ENCODE peak calls at places on chromosomes 16 and 17, in ten cellular contexts. W is transverse colon, U is endothelial cell of umbilical vein, K is stomach, Z is upper lobe of left lung, Q is SK-N-SH, R is HCT116, S is GM12878, B is vagina, J is sigmoid colon. H is an unnamed sample.

GRCh38 chr16:78210305-78210704 is 110.9 kb downstream of the WWOX start:
- DNase-seq in W (no peak), R (peak; percentile 42), U (no peak), K (no peak), J (no peak), Z (no peak), S (no peak), Q (no peak), B (no peak), H (no peak)

GRCh38 chr17:47243737-47244598 is 9.7 kb upstream of the ITGB3 start:
- DNase-seq in U (no peak), J (no peak), W (no peak), R (no peak), Q (no peak), K (no peak), Z (no peak), B (no peak), S (no peak), H (no peak)

GRCh38 chr17:73304971-73305786 is 6.6 kb downstream of the CDC42EP4 start:
- DNase-seq in R (peak; percentile 55), J (peak; percentile 84), B (peak; percentile 87), Z (peak; percentile 82), W (peak; percentile 65), K (peak; percentile 54), S (no peak), U (peak; percentile 80), Q (no peak), H (no peak)

GRCh38 chr17:7850970-7851437 is 3.9 kb upstream of the TMEM88 start:
- DNase-seq in Z (no peak), U (no peak), K (no peak), J (peak; percentile 66), Q (no peak), W (no peak), B (no peak), S (no peak), R (no peak), H (no peak)

GRCh38 chr16:82091225-82091624 is 56.2 kb downstream of the HSD17B2 start:
- DNase-seq in U (no peak), W (no peak), K (no peak), J (no peak), B (peak; percentile 10), Q (no peak), Z (no peak), R (no peak), S (no peak), H (no peak)

GRCh38 chr17:81509048-81509686 is 3.4 kb downstream of the ACTG1 start:
- DNase-seq in J (no peak), R (no peak), B (no peak), W (peak; percentile 48), U (peak; percentile 29), K (no peak), S (no peak), Q (no peak), Z (no peak), H (no peak)

GRCh38 chr17:77382356-77382911 is 241.7 kb downstream of the SEC14L1 start:
- DNase-seq in R (no peak), K (no peak), Z (no peak), Q (no peak), J (no peak), W (no peak), U (no peak), S (no peak), B (no peak), H (no peak)

GRCh38 chr16:17602678-17603077 is 131.9 kb upstream of the XYLT1 start:
- DNase-seq in Z (no peak), S (no peak), W (no peak), R (no peak), U (no peak), J (no peak), Q (no peak), K (no peak), B (no peak), H (no peak)

GRCh38 chr16:67415872-67416793 is at the start of gene ZDHHC1:
- DNase-seq in U (peak; percentile 72), S (no peak), W (peak; percentile 76), B (no peak), Z (peak; percentile 73), K (peak; percentile 76), J (peak; percentile 87), Q (peak; percentile 96), R (no peak), H (peak; percentile 67)

GRCh38 chr16:83863682-83864081 is 35.2 kb upstream of the MLYCD start:
- DNase-seq in W (no peak), B (no peak), U (no peak), S (no peak), Z (no peak), R (no peak), Q (no peak), K (no peak), J (no peak), H (no peak)

GRCh38 chr17:77446959-77447634 is 306.3 kb downstream of the SEC14L1 start:
- DNase-seq in U (no peak), S (no peak), B (no peak), K (no peak), Z (no peak), W (no peak), J (no peak), R (no peak), Q (no peak), H (no peak)

GRCh38 chr16:10876799-10877341 is at the start of gene CIITA:
- DNase-seq in W (peak; percentile 77), U (no peak), K (peak; percentile 89), Q (no peak), Z (peak; percentile 88), J (peak; percentile 87), R (peak; percentile 81), S (peak; percentile 97), B (no peak), H (no peak)

GRCh38 chr16:89922477-89922883 is 662 bp upstream of the TUBB3 start:
- DNase-seq in Q (peak; percentile 75), W (peak; percentile 66), B (no peak), S (no peak), J (peak; percentile 92), U (peak; percentile 88), R (peak; percentile 82), Z (peak; percentile 72), K (peak; percentile 50), H (no peak)

GRCh38 chr16:74201561-74201960 is 95.1 kb upstream of the PSMD7 start:
- DNase-seq in W (no peak), S (no peak), B (no peak), K (no peak), J (no peak), R (no peak), U (no peak), Q (no peak), Z (no peak), H (no peak)

DNA sequence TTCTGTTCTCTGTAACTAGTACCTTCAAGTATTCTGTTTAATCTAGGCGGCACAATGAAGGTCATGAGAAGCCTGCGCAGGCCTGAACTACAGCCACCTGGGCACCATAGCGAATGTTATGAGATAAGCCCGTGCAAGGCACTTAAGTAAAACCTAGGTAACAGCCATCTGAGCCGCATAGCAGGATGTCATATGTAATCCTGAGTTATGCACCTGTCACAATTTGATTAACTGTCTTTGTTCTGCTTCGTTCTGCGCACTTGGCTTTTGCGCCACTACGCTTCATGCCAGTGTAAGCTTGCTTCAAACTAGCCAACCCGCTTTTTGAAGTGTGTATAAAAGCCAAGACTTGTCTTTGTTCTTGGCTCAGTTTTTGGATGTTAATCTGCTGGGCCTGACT is 449.8 kb downstream of the KCNJ18 start:
- DNase-seq in K (no peak), U (no peak), W (no peak), S (no peak), R (no peak), J (no peak), Z (no peak), B (no peak), Q (no peak), H (no peak)
- H3K9me3 ChIP-seq in K (peaks cover 7% of the 10 kb centered on the region), U (peaks cover 20% of the 10 kb centered on the region), W (peaks cover 3% of the 10 kb centered on the region), S (no peaks in the 10 kb centered on the region), R (peaks cover 76% of the 10 kb centered on the region), J (peaks cover 2% of the 10 kb centered on the region), Z (no peaks in the 10 kb centered on the region), B (no peaks in the 10 kb centered on the region), Q (no peaks in the 10 kb centered on the region), H (no peaks in the 10 kb centered on the region)

GRCh38 chr17:68463211-68463990 is 6.1 kb upstream of the WIPI1 start:
- DNase-seq in Q (no peak), J (no peak), S (no peak), W (no peak), U (no peak), Z (no peak), B (no peak), R (no peak), K (no peak), H (no peak)
- TF ChIP-seq CTCF in Q (no peak), J (no peak), S (no peak), W (peak; percentile 5), U (no peak), Z (no peak), B (no peak), R (no peak), K (no peak), H (no peak)

GRCh38 chr16:732332-732731 is 5.4 kb downstream of the HAGHL start:
- DNase-seq in W (no peak), Q (no peak), S (no peak), U (no peak), Z (no peak), R (no peak), K (no peak), J (no peak), B (no peak), H (no peak)

GRCh38 chr16:732936-733335 is 6.0 kb downstream of the HAGHL start:
- DNase-seq in Z (no peak), W (no peak), R (no peak), K (no peak), B (no peak), U (no peak), Q (no peak), J (no peak), S (no peak), H (no peak)

GRCh38 chr16:728890-729744 is 2.2 kb downstream of the HAGHL start:
- DNase-seq in Z (no peak), W (no peak), J (no peak), B (no peak), U (no peak), R (no peak), K (no peak), Q (peak; percentile 66), S (no peak), H (no peak)

GRCh38 chr16:729768-730665 is 3.1 kb downstream of the HAGHL start:
- DNase-seq in R (no peak), W (no peak), S (no peak), Z (no peak), K (no peak), U (no peak), B (no peak), J (no peak), Q (no peak), H (no peak)

GRCh38 chr16:730666-731509 is 4.0 kb downstream of the HAGHL start:
- DNase-seq in R (no peak), Z (no peak), J (no peak), Q (no peak), S (no peak), K (no peak), B (no peak), U (no peak), W (no peak), H (no peak)
- TF ChIP-seq POLR2AphosphoS5 in R (no peak), Z (no peak), J (no peak), Q (no peak), S (no peak), K (no peak), B (no peak), U (no peak), W (no peak), H (no peak)

DNA sequence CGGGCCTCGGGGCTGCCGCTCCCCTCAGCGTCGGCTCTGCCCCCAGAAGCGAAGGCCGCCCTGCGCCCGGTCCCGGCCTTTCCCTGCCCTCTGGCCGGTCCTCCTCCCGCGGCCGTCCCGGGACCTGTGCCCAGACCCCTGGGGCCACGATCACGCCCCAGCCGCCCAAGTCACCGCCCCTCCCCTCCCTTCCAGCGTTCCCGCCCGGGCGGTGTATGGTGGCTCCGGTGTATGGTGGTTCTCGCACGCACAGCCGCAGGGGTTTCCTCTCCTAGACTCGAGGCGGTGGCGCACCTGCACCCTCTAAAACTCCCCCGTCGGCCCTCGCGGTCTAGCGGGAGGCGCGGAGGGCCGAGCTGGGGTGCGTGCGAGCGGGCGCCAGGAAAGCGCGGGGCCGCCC is 10.0 kb downstream of the TIGD7 start:
- DNase-seq in B (no peak), W (no peak), S (no peak), Z (no peak), U (no peak), J (no peak), Q (no peak), R (no peak), K (no peak), H (no peak)
- H3K9me3 ChIP-seq in B (peaks cover 58% of the 10 kb centered on the region), W (peaks cover 55% of the 10 kb centered on the region), S (peaks cover 32% of the 10 kb centered on the region), Z (peaks cover 97% of the 10 kb centered on the region), U (peaks cover 8% of the 10 kb centered on the region), J (peaks cover 41% of the 10 kb centered on the region), Q (peaks cover 3% of the 10 kb centered on the region), R (peaks cover 12% of the 10 kb centered on the region), K (peaks cover 85% of the 10 kb centered on the region), H (peaks cover 5% of the 10 kb centered on the region)